ENCODE peak calls at places on chromosomes 2 and 18, in four cellular contexts. G, U, H and X are unnamed samples.

GRCh38 chr18:36514778-36515177 is 217.3 kb downstream of the FHOD3 start:
- DNase-seq in H (peak; percentile 54), G (no peak), U (no peak), X (no peak)

GRCh38 chr2:48693645-48694044 is 61.9 kb downstream of the LHCGR start:
- DNase-seq in G (no peak), H (no peak), U (no peak), X (no peak)

GRCh38 chr2:138716183-138716582 is 64.0 kb downstream of the NXPH2 start:
- DNase-seq in U (no peak), G (no peak), H (no peak), X (no peak)

GRCh38 chr2:195837987-195838386 is 181.0 kb downstream of the SLC39A10 start:
- DNase-seq in U (no peak), G (no peak), H (no peak), X (no peak)

GRCh38 chr2:66573866-66574265 is 138.9 kb downstream of the MEIS1 start:
- DNase-seq in U (no peak), H (peak; percentile 49), G (no peak), X (no peak)

GRCh38 chr2:54422072-54422581 is 34.0 kb upstream of the SPTBN1 start:
- DNase-seq in H (no peak), U (no peak), G (no peak), X (no peak)

GRCh38 chr2:34107811-34108210 is 508.7 kb upstream of the FAM98A start:
- DNase-seq in H (no peak), U (no peak), G (no peak), X (no peak)

GRCh38 chr2:104855174-104856085 is 1.5 kb downstream of the POU3F3 start:
- DNase-seq in G (no peak), H (peak; percentile 48), U (no peak), X (no peak)

GRCh38 chr2:83686863-83687262 is 772.2 kb downstream of the SUCLG1 start:
- DNase-seq in H (no peak), U (no peak), G (no peak), X (no peak)

GRCh38 chr18:23982154-23983071 is 32.1 kb upstream of the TTC39C start:
- DNase-seq in H (no peak), U (no peak), G (peak; percentile 19), X (no peak)

GRCh38 chr2:18829331-18829902 is 240.0 kb upstream of the NT5C1B start:
- DNase-seq in U (no peak), G (no peak), H (no peak), X (peak; percentile 24)

GRCh38 chr2:199646439-199646838 is 188.7 kb upstream of the SATB2 start:
- DNase-seq in G (no peak), H (no peak), U (no peak), X (no peak)

GRCh38 chr18:53682796-53683195 is 541.7 kb downstream of the MBD2 start:
- DNase-seq in H (no peak), G (no peak), U (no peak), X (no peak)

GRCh38 chr2:239113164-239113563 is 265.3 kb downstream of the TWIST2 start:
- DNase-seq in H (no peak), G (no peak), U (peak; percentile 37), X (peak; percentile 17)

GRCh38 chr2:55460562-55460961 is 40.9 kb upstream of the CCDC88A start:
- DNase-seq in H (no peak), G (no peak), U (no peak), X (peak; percentile 27)

GRCh38 chr2:109644571-109645275 is 30.6 kb downstream of the SOWAHC start:
- DNase-seq in G (no peak), H (peak; percentile 49), U (no peak), X (peak; percentile 100)

GRCh38 chr2:215878476-215879063 is 134.8 kb downstream of the MREG start:
- DNase-seq in H (no peak), G (no peak), U (no peak), X (no peak)

GRCh38 chr2:85390941-85391669 is 19.1 kb downstream of the CAPG start:
- DNase-seq in U (peak; percentile 79), H (peak; percentile 97), G (peak; percentile 85), X (peak; percentile 59)

GRCh38 chr2:242035858-242036652 is 166.5 kb downstream of the RTP5 start:
- DNase-seq in G (no peak), U (no peak), H (no peak), X (no peak)

GRCh38 chr2:70767699-70768584 is at the start of gene ADD2:
- DNase-seq in U (peak; percentile 84), H (peak; percentile 80), G (peak; percentile 76), X (no peak)

GRCh38 chr2:9222246-9222898 is 15.8 kb downstream of the ASAP2 start:
- DNase-seq in H (peak; percentile 29), G (no peak), U (no peak), X (no peak)

GRCh38 chr18:51537487-51537886 is 340.0 kb upstream of the MEX3C start:
- DNase-seq in G (no peak), H (no peak), U (no peak), X (no peak)

GRCh38 chr2:204611017-204611631 is 65.8 kb downstream of the PARD3B start:
- DNase-seq in U (no peak), H (no peak), G (no peak), X (peak; percentile 47)

DNA sequence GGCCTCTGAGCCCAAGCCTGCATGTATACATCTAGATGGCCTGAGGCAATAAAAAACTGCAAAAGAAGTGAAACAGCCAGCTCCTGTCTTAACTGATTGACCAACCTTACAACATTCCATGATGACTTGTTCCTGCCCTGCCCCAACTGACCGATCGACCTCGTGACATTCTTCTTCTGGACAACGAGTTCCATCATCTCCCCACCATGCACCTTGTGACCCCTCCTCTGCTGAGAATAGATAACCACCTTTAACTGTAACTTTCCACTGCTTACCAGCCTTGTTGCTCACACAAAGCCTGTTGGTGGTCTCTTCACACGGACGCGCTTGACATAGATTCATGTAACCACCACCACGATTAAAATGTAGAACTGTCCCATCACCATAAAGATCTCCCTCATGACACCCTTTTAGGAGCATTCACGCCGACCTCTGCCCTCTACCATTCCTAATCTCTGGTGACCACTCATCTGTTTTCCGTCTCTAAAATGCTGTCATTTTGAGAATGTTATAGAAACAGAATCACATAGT is 120.1 kb upstream of the REV1 start:
- DNase-seq in H (no peak), G (no peak), U (no peak), X (no peak)
- TF ChIP-seq PHF8 in H (no peak), G (no peak), U (no peak), X (no peak)

GRCh38 chr2:206981739-206982336 is 42.5 kb downstream of the CPO start:
- DNase-seq in U (peak; percentile 5), G (peak; percentile 22), H (peak; percentile 78), X (no peak)
- TF ChIP-seq PHF8 in U (no peak), G (no peak), H (no peak), X (no peak)

DNA sequence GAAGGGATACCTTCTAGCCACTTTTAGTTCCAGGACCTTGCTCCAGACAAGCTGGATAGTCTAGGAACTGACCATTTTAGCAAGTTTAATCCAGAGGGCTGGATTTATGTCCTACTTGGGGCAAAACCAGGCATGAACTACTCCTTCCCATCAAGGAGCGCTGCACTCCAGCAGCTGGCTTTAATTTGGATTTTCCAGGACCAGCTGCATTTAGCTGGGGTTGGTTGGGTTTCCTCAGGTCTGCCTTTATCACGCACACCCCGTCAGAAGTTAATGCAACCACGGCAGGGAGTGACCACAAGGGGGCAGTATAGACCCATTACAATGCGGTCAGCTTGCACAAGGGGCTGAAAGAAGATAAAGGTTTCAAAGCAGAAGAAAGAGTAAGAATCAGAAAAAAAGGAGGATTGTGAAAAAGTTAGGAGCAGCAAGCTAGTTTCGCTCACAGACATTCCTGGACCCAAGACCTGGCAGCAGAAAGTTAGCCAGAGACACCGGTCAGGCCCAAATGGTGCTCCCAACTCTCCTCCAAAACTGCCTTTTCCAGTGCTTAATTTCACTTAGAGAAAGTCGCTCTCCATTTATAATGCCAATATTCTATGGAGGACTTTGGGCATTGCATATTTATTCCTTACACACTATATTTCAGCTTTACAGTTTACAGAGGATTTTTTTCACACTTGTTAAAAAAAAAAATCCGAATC is 40.1 kb downstream of the SLC4A1AP start:
- DNase-seq in G (peak; percentile 90), H (peak; percentile 94), U (peak; percentile 81), X (peak; percentile 80)
- TF ChIP-seq PHF8 in G (no peak), H (no peak), U (no peak), X (no peak)

DNA sequence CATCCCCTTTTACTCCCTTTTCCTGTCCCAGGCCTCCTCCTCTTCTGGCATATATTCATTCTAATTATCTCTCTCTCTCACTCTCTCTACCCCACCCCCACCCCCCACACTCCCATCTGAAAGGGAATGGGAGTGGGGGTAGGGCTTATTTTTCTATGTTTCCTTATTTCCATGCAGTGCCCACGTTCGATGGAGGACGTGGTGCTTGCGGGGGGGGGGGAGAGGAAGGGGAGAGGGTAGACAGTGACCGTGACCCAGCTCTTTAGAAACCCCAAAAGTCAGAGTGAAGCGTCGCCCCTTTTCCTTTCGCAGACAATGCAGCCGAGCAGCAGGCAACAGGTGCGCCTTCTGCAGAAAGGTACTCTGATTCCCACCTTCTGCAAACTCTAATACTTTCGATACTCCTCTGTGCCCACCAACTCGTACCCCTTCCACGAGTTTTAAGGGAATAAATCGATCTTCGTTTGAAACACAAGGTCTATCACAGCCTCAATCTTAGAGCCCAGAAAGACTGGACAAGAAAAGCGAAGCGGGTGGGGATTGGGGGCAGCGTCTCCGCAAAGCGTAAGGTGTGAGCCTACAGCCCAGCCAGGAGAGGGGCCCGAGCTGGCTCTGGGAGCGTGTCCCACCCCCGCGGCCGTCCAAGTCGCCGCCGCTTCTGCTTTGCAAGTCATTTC is 891 bp upstream of the NR4A2 start:
- DNase-seq in H (no peak), U (peak; percentile 60), G (no peak), X (no peak)
- TF ChIP-seq PHF8 in H (no peak), U (no peak), G (no peak), X (no peak)